ENCODE peak calls at places on chromosomes 16 and 17, in seven cellular contexts. One of them, this sample, is unnamed.
A peak's percentile ranks its signal among the peaks of the same experiment; 100 is the strongest.

GRCh38 chr16:84138824-84139627 is 6.0 kb downstream of the HSDL1 start:
- DNase-seq in GM12878: peak; percentile 56
- DNase-seq in breast epithelium: no peak
- DNase-seq in right lobe of liver: no peak
- DNase-seq in transverse colon: no peak
- DNase-seq in Peyer's patch: no peak
- DNase-seq in upper lobe of left lung: no peak
- DNase-seq in this sample: no peak

GRCh38 chr17:4449736-4450135 is 16.0 kb downstream of the SPNS3 start:
- DNase-seq in upper lobe of left lung: no peak
- DNase-seq in Peyer's patch: no peak
- DNase-seq in GM12878: no peak
- DNase-seq in right lobe of liver: no peak
- DNase-seq in transverse colon: peak; percentile 39
- DNase-seq in breast epithelium: no peak
- DNase-seq in this sample: no peak

GRCh38 chr17:55793272-55793671 is 42.4 kb downstream of the PCTP start:
- DNase-seq in transverse colon: no peak
- DNase-seq in GM12878: no peak
- DNase-seq in upper lobe of left lung: no peak
- DNase-seq in breast epithelium: no peak
- DNase-seq in right lobe of liver: no peak
- DNase-seq in Peyer's patch: no peak
- DNase-seq in this sample: no peak

GRCh38 chr16:20042848-20043247 is 30.8 kb downstream of the GPR139 start:
- DNase-seq in right lobe of liver: no peak
- DNase-seq in transverse colon: no peak
- DNase-seq in GM12878: no peak
- DNase-seq in Peyer's patch: no peak
- DNase-seq in upper lobe of left lung: no peak
- DNase-seq in breast epithelium: no peak
- DNase-seq in this sample: no peak

GRCh38 chr17:56913867-56914640 is at the start of gene TRIM25:
- DNase-seq in right lobe of liver: peak; percentile 98
- DNase-seq in breast epithelium: peak; percentile 93
- DNase-seq in Peyer's patch: peak; percentile 98
- DNase-seq in transverse colon: peak; percentile 95
- DNase-seq in GM12878: peak; percentile 60
- DNase-seq in upper lobe of left lung: peak; percentile 98
- DNase-seq in this sample: peak; percentile 95

GRCh38 chr16:14527411-14528044 is 102.5 kb downstream of the PARN start:
- DNase-seq in Peyer's patch: no peak
- DNase-seq in upper lobe of left lung: no peak
- DNase-seq in right lobe of liver: peak; percentile 78
- DNase-seq in transverse colon: no peak
- DNase-seq in GM12878: no peak
- DNase-seq in breast epithelium: no peak
- DNase-seq in this sample: no peak

GRCh38 chr17:27974531-27975145 is 67.8 kb upstream of the NLK start:
- DNase-seq in upper lobe of left lung: no peak
- DNase-seq in Peyer's patch: no peak
- DNase-seq in GM12878: no peak
- DNase-seq in right lobe of liver: no peak
- DNase-seq in breast epithelium: no peak
- DNase-seq in transverse colon: no peak
- DNase-seq in this sample: no peak

GRCh38 chr17:38701504-38702165 is 3.4 kb upstream of the MLLT6 start:
- DNase-seq in transverse colon: peak; percentile 59
- DNase-seq in Peyer's patch: peak; percentile 50
- DNase-seq in upper lobe of left lung: no peak
- DNase-seq in breast epithelium: no peak
- DNase-seq in GM12878: peak; percentile 86
- DNase-seq in right lobe of liver: no peak
- DNase-seq in this sample: peak; percentile 50

GRCh38 chr16:13289515-13289914 is 388.1 kb downstream of the SHISA9 start:
- DNase-seq in transverse colon: no peak
- DNase-seq in right lobe of liver: no peak
- DNase-seq in breast epithelium: no peak
- DNase-seq in Peyer's patch: no peak
- DNase-seq in upper lobe of left lung: no peak
- DNase-seq in GM12878: peak; percentile 17
- DNase-seq in this sample: no peak

GRCh38 chr16:84175351-84176081 is 11.3 kb downstream of the TAF1C start:
- DNase-seq in right lobe of liver: no peak
- DNase-seq in transverse colon: peak; percentile 58
- DNase-seq in GM12878: peak; percentile 19
- DNase-seq in breast epithelium: peak; percentile 75
- DNase-seq in Peyer's patch: peak; percentile 41
- DNase-seq in upper lobe of left lung: no peak
- DNase-seq in this sample: peak; percentile 53

GRCh38 chr17:72853438-72854415 is 238.8 kb downstream of the SLC39A11 start:
- DNase-seq in breast epithelium: no peak
- DNase-seq in transverse colon: no peak
- DNase-seq in GM12878: no peak
- DNase-seq in Peyer's patch: no peak
- DNase-seq in upper lobe of left lung: no peak
- DNase-seq in right lobe of liver: no peak
- DNase-seq in this sample: no peak

GRCh38 chr17:7014995-7015586 is 2.7 kb downstream of the RNASEK start:
- DNase-seq in GM12878: peak; percentile 54
- DNase-seq in transverse colon: peak; percentile 49
- DNase-seq in breast epithelium: no peak
- DNase-seq in upper lobe of left lung: no peak
- DNase-seq in Peyer's patch: peak; percentile 53
- DNase-seq in right lobe of liver: no peak
- DNase-seq in this sample: peak; percentile 36

GRCh38 chr16:88640039-88640495 is 1.7 kb downstream of the IL17C start:
- DNase-seq in GM12878: no peak
- DNase-seq in breast epithelium: no peak
- DNase-seq in transverse colon: no peak
- DNase-seq in upper lobe of left lung: peak; percentile 5
- DNase-seq in Peyer's patch: no peak
- DNase-seq in right lobe of liver: no peak
- DNase-seq in this sample: no peak

GRCh38 chr17:42748906-42749798 is 4.3 kb upstream of the EZH1 start:
- DNase-seq in breast epithelium: no peak
- DNase-seq in Peyer's patch: no peak
- DNase-seq in transverse colon: no peak
- DNase-seq in upper lobe of left lung: no peak
- DNase-seq in GM12878: no peak
- DNase-seq in right lobe of liver: no peak
- DNase-seq in this sample: no peak

GRCh38 chr17:42748202-42748905 is 3.5 kb upstream of the EZH1 start:
- DNase-seq in Peyer's patch: no peak
- DNase-seq in right lobe of liver: peak; percentile 51
- DNase-seq in GM12878: no peak
- DNase-seq in upper lobe of left lung: no peak
- DNase-seq in breast epithelium: no peak
- DNase-seq in transverse colon: no peak
- DNase-seq in this sample: no peak

GRCh38 chr17:42750730-42751356 is 6.0 kb upstream of the EZH1 start:
- DNase-seq in Peyer's patch: no peak
- DNase-seq in right lobe of liver: no peak
- DNase-seq in transverse colon: no peak
- DNase-seq in breast epithelium: no peak
- DNase-seq in upper lobe of left lung: no peak
- DNase-seq in GM12878: no peak
- DNase-seq in this sample: no peak

GRCh38 chr17:42754782-42755181 is 6.2 kb upstream of the RAMP2 start:
- DNase-seq in right lobe of liver: no peak
- DNase-seq in transverse colon: no peak
- DNase-seq in breast epithelium: no peak
- DNase-seq in Peyer's patch: no peak
- DNase-seq in upper lobe of left lung: no peak
- DNase-seq in GM12878: no peak
- DNase-seq in this sample: no peak

DNA sequence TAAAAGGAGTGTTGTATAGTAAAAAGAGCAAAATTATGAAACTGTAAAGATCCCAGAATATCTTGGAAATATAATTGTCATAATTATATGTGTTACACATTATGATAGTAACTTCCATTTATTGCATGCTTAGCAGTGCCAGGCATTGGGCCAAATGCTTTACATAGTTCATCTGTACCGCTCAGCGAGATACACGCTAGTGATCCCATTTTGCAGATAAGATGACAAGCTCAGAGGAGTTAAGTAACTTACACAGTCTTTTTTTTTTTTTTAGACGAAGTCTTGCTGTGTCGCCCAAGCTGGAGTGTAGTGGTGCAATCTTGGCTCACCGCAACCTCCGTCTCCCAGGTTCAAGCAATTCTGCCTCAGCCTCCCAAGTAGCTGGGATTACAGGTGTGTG is 6.8 kb upstream of the EZH1 start:
- DNase-seq in Peyer's patch: no peak
- DNase-seq in upper lobe of left lung: no peak
- DNase-seq in right lobe of liver: no peak
- DNase-seq in transverse colon: no peak
- DNase-seq in GM12878: no peak
- DNase-seq in breast epithelium: no peak
- DNase-seq in this sample: no peak
- H3K4me1 ChIP-seq in Peyer's patch: peaks cover 6% of the 10 kb centered on the region
- H3K4me1 ChIP-seq in upper lobe of left lung: peaks cover 25% of the 10 kb centered on the region
- H3K4me1 ChIP-seq in right lobe of liver: peaks cover 8% of the 10 kb centered on the region
- H3K4me1 ChIP-seq in transverse colon: peaks cover 3% of the 10 kb centered on the region
- H3K4me1 ChIP-seq in GM12878: no peaks in the 10 kb centered on the region
- H3K4me1 ChIP-seq in breast epithelium: no peaks in the 10 kb centered on the region
- H3K4me1 ChIP-seq in this sample: no peaks in the 10 kb centered on the region

DNA sequence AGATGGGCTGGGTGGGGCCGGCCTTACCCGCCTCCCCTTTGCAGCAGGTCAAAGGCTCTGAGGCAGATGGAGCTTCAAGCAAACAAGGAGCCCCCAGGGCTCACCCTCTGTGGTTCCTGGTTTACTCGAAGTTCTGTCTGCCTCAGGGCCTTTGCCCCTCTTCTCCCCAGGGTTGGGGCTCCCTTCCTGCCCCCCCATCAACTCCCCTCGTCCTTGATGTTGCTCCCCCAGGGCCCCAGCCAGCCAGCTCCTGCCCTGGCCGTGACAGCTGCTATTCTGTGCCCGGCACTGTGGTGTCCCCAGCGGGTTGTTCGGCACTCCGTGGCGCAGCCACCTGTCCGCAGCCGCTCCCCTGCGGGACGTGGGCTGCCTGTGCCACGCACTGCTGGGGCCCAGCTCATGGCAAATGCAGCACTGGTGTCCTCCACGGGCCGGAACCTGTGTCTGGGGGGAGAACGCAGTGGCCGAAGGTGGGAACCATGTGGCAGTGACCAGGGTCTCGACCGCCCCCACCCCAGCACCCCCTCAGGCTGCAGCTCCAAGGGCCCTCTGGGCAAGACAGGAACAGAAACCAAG is 4.3 kb upstream of the METRN start:
- DNase-seq in upper lobe of left lung: peak; percentile 77
- DNase-seq in Peyer's patch: no peak
- DNase-seq in right lobe of liver: no peak
- DNase-seq in GM12878: no peak
- DNase-seq in transverse colon: no peak
- DNase-seq in breast epithelium: no peak
- DNase-seq in this sample: no peak
- H3K27me3 ChIP-seq in upper lobe of left lung: peaks cover 33% of the 10 kb centered on the region
- H3K27me3 ChIP-seq in Peyer's patch: peaks cover 27% of the 10 kb centered on the region
- H3K27me3 ChIP-seq in right lobe of liver: no peaks in the 10 kb centered on the region
- H3K27me3 ChIP-seq in GM12878: no peaks in the 10 kb centered on the region
- H3K27me3 ChIP-seq in transverse colon: peaks cover 79% of the 10 kb centered on the region
- H3K27me3 ChIP-seq in breast epithelium: peaks cover 62% of the 10 kb centered on the region
- H3K27me3 ChIP-seq in this sample: no peaks in the 10 kb centered on the region

GRCh38 chr17:64500923-64501765 is 4.3 kb upstream of the POLG2 start:
- DNase-seq in right lobe of liver: no peak
- DNase-seq in Peyer's patch: no peak
- DNase-seq in upper lobe of left lung: no peak
- DNase-seq in transverse colon: no peak
- DNase-seq in breast epithelium: no peak
- DNase-seq in GM12878: no peak
- DNase-seq in this sample: no peak

GRCh38 chr17:64500487-64500859 is 3.6 kb upstream of the POLG2 start:
- DNase-seq in upper lobe of left lung: no peak
- DNase-seq in transverse colon: no peak
- DNase-seq in GM12878: no peak
- DNase-seq in breast epithelium: no peak
- DNase-seq in right lobe of liver: no peak
- DNase-seq in Peyer's patch: no peak
- DNase-seq in this sample: no peak

GRCh38 chr17:64498308-64499203 is 1.7 kb upstream of the POLG2 start:
- DNase-seq in right lobe of liver: no peak
- DNase-seq in GM12878: no peak
- DNase-seq in upper lobe of left lung: no peak
- DNase-seq in transverse colon: no peak
- DNase-seq in Peyer's patch: no peak
- DNase-seq in breast epithelium: no peak
- DNase-seq in this sample: no peak

GRCh38 chr17:64502021-64502420 is 4.1 kb downstream of the DDX5 start:
- DNase-seq in Peyer's patch: no peak
- DNase-seq in GM12878: no peak
- DNase-seq in upper lobe of left lung: no peak
- DNase-seq in right lobe of liver: no peak
- DNase-seq in breast epithelium: no peak
- DNase-seq in transverse colon: no peak
- DNase-seq in this sample: no peak

DNA sequence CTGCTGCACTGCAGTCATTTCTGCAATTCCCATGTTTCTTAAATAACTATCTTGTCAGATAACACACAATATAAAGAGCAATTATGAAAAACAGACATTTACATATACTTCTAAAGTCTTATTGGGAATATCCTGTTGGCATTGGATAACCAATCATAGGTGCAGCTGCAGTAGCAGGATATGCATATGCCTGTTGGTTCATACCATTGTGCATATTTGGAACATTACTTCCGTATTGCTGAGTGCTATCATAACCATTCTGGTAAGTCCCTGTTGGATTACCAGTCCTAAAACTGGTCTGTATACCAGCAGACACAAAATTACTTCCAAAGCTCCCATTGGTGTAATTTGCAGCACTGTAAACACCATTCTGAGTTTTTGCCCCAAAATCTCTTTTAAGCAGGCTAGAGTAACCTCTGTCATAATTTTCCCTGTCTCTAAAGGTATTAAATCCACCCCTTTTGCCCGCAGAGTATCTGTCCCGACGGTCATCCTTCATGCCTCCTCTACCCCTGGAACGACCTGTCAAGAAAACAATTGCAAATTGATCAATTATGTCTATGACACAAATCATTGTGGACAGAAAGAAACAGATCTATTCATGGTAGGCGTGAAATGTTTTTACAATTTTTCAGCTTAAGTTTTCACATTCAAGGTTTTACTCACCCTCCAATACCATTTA is 3.1 kb upstream of the POLG2 start:
- DNase-seq in upper lobe of left lung: no peak
- DNase-seq in GM12878: no peak
- DNase-seq in Peyer's patch: no peak
- DNase-seq in breast epithelium: no peak
- DNase-seq in right lobe of liver: no peak
- DNase-seq in transverse colon: no peak
- DNase-seq in this sample: no peak
- TF ChIP-seq POLR2A in upper lobe of left lung: no peak
- TF ChIP-seq POLR2A in GM12878: no peak
- TF ChIP-seq POLR2A in Peyer's patch: no peak
- TF ChIP-seq POLR2A in breast epithelium: no peak
- TF ChIP-seq POLR2A in right lobe of liver: peak; percentile 16
- TF ChIP-seq POLR2A in transverse colon: peak; percentile 16
- TF ChIP-seq POLR2A in this sample: no peak

GRCh38 chr17:68456529-68457167 is 648 bp downstream of the WIPI1 start:
- DNase-seq in transverse colon: peak; percentile 82
- DNase-seq in right lobe of liver: peak; percentile 79
- DNase-seq in GM12878: no peak
- DNase-seq in breast epithelium: peak; percentile 77
- DNase-seq in upper lobe of left lung: peak; percentile 81
- DNase-seq in Peyer's patch: peak; percentile 37
- DNase-seq in this sample: peak; percentile 79
- H3K4me1 ChIP-seq in transverse colon: peaks cover 14% of the 10 kb centered on the region
- H3K4me1 ChIP-seq in right lobe of liver: no peaks in the 10 kb centered on the region
- H3K4me1 ChIP-seq in GM12878: peaks cover 26% of the 10 kb centered on the region
- H3K4me1 ChIP-seq in breast epithelium: no peaks in the 10 kb centered on the region
- H3K4me1 ChIP-seq in upper lobe of left lung: peaks cover 30% of the 10 kb centered on the region
- H3K4me1 ChIP-seq in Peyer's patch: peaks cover 4% of the 10 kb centered on the region
- H3K4me1 ChIP-seq in this sample: peaks cover 24% of the 10 kb centered on the region